ENCODE peak calls at places on chromosomes 12 and 14, in seven cellular contexts. A is fibroblast of pulmonary artery, G is osteocyte, F is OCI-LY7, V is heart left ventricle, W is lower leg skin, S is foreskin fibroblast. X is an unnamed sample.

GRCh38 chr14:60166144-60166543 is 946 bp upstream of the DHRS7 start:
- DNase-seq in A (no peak), G (no peak), F (peak; percentile 54), V (no peak), W (no peak), S (peak; percentile 12), X (peak; percentile 25)

GRCh38 chr14:37711499-37712475 is 116.4 kb downstream of the TTC6 start:
- DNase-seq in A (no peak), G (no peak), F (no peak), V (no peak), W (no peak), S (no peak), X (no peak)

GRCh38 chr12:11862794-11863193 is 207.9 kb upstream of the BCL2L14 start:
- DNase-seq in A (peak; percentile 45), G (peak; percentile 76), F (no peak), V (peak; percentile 38), W (no peak), S (peak; percentile 58), X (no peak)

GRCh38 chr12:81992461-81992860 is 233.3 kb upstream of the PPFIA2 start:
- DNase-seq in A (no peak), G (no peak), F (no peak), V (no peak), W (no peak), S (no peak), X (peak; percentile 58)

GRCh38 chr12:14999421-15000047 is 26.7 kb downstream of the PDE6H start:
- DNase-seq in A (peak; percentile 15), G (no peak), F (no peak), V (no peak), W (no peak), S (peak; percentile 63), X (no peak)

GRCh38 chr14:55580401-55581010 is 499 bp downstream of the KTN1 start:
- DNase-seq in A (no peak), G (peak; percentile 86), F (peak; percentile 75), V (peak; percentile 58), W (peak; percentile 29), S (peak; percentile 54), X (peak; percentile 65)

GRCh38 chr12:69779928-69780327 is 41.3 kb downstream of the RAB3IP start:
- DNase-seq in A (peak; percentile 69), G (no peak), F (no peak), V (no peak), W (no peak), S (peak; percentile 24), X (peak; percentile 10)

GRCh38 chr12:46516933-46517578 is 144.5 kb upstream of the SLC38A2 start:
- DNase-seq in A (no peak), G (no peak), F (no peak), V (no peak), W (no peak), S (no peak), X (peak; percentile 58)

GRCh38 chr12:88509851-88510250 is 70.4 kb downstream of the KITLG start:
- DNase-seq in A (no peak), G (no peak), F (no peak), V (no peak), W (no peak), S (peak; percentile 61), X (no peak)

GRCh38 chr12:49959570-49960473 is 1.9 kb upstream of the AQP5 start:
- DNase-seq in A (peak; percentile 83), G (no peak), F (peak; percentile 47), V (no peak), W (no peak), S (no peak), X (no peak)

GRCh38 chr14:88729159-88729558 is 63.6 kb downstream of the EML5 start:
- DNase-seq in A (no peak), G (no peak), F (no peak), V (no peak), W (no peak), S (peak; percentile 2), X (no peak)

GRCh38 chr14:61562321-61563161 is 132.8 kb upstream of the HIF1A start:
- DNase-seq in A (peak; percentile 98), G (no peak), F (no peak), V (no peak), W (no peak), S (peak; percentile 98), X (peak; percentile 64)

GRCh38 chr12:3772380-3772779 is 19.5 kb upstream of the CRACR2A start:
- DNase-seq in A (peak; percentile 18), G (no peak), F (no peak), V (no peak), W (no peak), S (peak; percentile 81), X (no peak)

GRCh38 chr12:118922405-118922804 is 58.9 kb upstream of the SRRM4 start:
- DNase-seq in A (no peak), G (no peak), F (no peak), V (no peak), W (no peak), S (no peak), X (no peak)

GRCh38 chr14:96100171-96101064 is 61.3 kb downstream of the C14orf132 start:
- DNase-seq in A (peak; percentile 86), G (no peak), F (peak; percentile 62), V (peak; percentile 59), W (peak; percentile 66), S (peak; percentile 94), X (peak; percentile 82)

GRCh38 chr14:36553650-36554260 is 28.7 kb downstream of the NKX2-8 start:
- DNase-seq in A (peak; percentile 63), G (no peak), F (peak; percentile 59), V (no peak), W (no peak), S (peak; percentile 61), X (peak; percentile 20)

DNA sequence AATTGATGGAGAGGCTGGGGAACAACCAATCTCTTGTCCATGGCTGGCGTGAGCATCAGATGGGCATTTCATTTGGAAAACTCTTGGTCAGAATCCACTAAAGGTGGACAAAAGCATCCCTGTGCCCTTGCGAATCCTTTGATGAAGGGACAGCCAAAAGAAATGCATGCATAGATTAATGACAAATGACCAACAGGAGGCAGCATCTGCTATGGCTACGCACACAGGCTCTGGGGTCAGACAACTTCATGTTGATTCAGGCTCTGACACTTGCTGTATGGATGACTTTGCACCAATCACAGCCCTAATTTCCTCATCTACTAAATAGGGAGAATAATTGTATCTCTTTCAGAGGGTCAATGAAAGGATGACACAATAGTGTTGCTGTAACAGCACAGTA is 117.5 kb downstream of the ASCL4 start:
- DNase-seq in A (peak; percentile 20), G (no peak), F (peak; percentile 27), V (no peak), W (no peak), S (peak; percentile 14), X (peak; percentile 17)
- TF ChIP-seq CTCF in A (peak; percentile 28), G (peak; percentile 29), F (peak; percentile 65), V (no peak), W (no peak), S (no peak), X (peak; percentile 29)

DNA sequence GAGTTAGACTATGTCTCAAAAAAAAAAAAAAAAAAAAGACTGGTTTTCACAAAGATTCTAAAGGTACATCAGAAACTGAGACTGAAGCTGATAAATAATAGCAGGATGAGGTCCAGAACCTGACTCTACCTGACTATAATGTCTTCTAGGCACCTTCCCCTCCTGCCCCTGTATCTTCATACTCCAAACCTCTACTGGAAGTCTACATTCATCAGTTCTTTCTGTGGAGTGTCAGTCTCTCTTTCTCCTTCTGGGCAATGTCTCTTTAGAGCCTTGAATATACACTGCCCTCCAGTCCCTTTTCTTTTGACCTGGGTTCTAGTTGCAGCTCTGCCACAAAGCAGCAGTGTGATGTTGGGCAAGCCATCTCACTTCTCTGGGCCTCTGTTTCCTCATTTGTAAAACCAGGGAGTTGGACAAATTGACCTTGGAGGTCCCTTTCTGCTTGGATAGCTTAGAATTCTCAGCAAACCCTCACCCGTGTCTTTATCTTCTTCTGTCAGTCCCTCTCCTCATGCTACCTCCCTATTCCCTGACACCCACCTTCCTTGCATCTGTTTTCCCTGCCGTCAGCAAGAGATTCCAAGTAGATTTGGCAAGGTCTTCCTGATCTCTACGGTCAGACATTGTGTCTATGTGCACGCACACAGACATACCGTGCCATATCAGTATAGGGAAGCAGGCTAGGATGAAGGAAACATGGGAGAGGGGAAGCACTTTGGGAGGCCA is 4.3 kb downstream of the NFE2 start:
- DNase-seq in A (no peak), G (no peak), F (no peak), V (no peak), W (no peak), S (no peak), X (no peak)
- TF ChIP-seq CTCF in A (no peak), G (no peak), F (no peak), V (no peak), W (no peak), S (no peak), X (no peak)

GRCh38 chr12:105317942-105318614 is 12.4 kb upstream of the C12orf75 start:
- DNase-seq in A (no peak), G (no peak), F (no peak), V (no peak), W (no peak), S (no peak), X (no peak)

GRCh38 chr12:105321125-105321524 is 9.4 kb upstream of the C12orf75 start:
- DNase-seq in A (no peak), G (no peak), F (peak; percentile 65), V (no peak), W (no peak), S (no peak), X (peak; percentile 18)

GRCh38 chr12:105317453-105317852 is 13.0 kb upstream of the C12orf75 start:
- DNase-seq in A (no peak), G (no peak), F (no peak), V (no peak), W (no peak), S (peak; percentile 85), X (no peak)

GRCh38 chr12:105318651-105319483 is 11.6 kb upstream of the C12orf75 start:
- DNase-seq in A (no peak), G (no peak), F (no peak), V (no peak), W (no peak), S (no peak), X (no peak)

DNA sequence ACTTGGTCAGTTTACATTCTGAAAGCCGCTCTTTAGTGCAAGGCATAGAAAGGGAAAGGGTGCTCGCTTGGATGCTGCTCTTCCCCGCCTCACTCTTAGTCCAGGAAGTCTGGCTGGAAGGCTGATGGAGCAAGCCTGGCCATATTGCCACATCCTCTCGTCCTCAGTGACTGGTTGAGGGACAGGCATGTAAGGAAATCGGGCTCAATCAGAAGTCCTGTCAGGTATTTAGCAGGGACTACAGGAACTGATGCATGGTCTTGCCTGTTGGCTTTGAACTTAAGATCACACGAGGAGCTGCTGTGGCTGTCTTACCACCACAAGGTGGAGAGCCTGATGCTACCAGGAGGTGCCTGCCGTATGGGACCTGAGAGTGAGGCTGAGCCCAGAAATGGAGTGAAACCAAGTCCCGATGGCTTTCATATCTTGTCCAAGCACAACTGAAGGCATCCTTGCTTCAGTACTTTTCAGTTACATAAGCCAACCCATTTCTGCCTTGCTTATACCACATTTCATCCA is 10.7 kb upstream of the C12orf75 start:
- DNase-seq in A (no peak), G (no peak), F (peak; percentile 73), V (no peak), W (no peak), S (no peak), X (peak; percentile 19)
- TF ChIP-seq CTCF in A (no peak), G (no peak), F (peak; percentile 69), V (no peak), W (no peak), S (no peak), X (no peak)

GRCh38 chr14:67285876-67286452 is 44.7 kb downstream of the PALS1 start:
- DNase-seq in A (peak; percentile 76), G (no peak), F (peak; percentile 54), V (no peak), W (no peak), S (peak; percentile 56), X (no peak)
- TF ChIP-seq CTCF in A (peak; percentile 36), G (peak; percentile 68), F (peak; percentile 86), V (peak; percentile 62), W (no peak), S (peak; percentile 27), X (peak; percentile 82)

GRCh38 chr14:53399057-53399456 is 245.9 kb upstream of the DDHD1 start:
- DNase-seq in A (peak; percentile 42), G (no peak), F (no peak), V (no peak), W (no peak), S (peak; percentile 81), X (no peak)
- TF ChIP-seq CTCF in A (peak; percentile 30), G (peak; percentile 46), F (peak; percentile 62), V (peak; percentile 6), W (no peak), S (peak; percentile 18), X (no peak)